ENCODE peak calls at places on chromosomes 11 and 22, in four cellular contexts. Q is SK-N-SH, R is K562, V is WTC11. B is an unnamed sample.
A peak's percentile ranks its signal among the peaks of the same experiment; 100 is the strongest.

GRCh38 chr22:39317084-39317755 is 2.2 kb downstream of the RPL3 start:
- DNase-seq in Q (no peak), R (no peak), V (no peak), B (no peak)

GRCh38 chr11:114054830-114055229 is 4.7 kb upstream of the ZBTB16 start:
- DNase-seq in Q (peak; percentile 53), R (no peak), V (no peak), B (no peak)

GRCh38 chr22:44638966-44639739 is 62.9 kb upstream of the PRR5 start:
- DNase-seq in Q (peak; percentile 65), R (no peak), V (no peak), B (no peak)

GRCh38 chr11:100691886-100692285 is 4.8 kb downstream of the ARHGAP42 start:
- DNase-seq in Q (no peak), R (no peak), V (no peak), B (no peak)

GRCh38 chr11:129230006-129230405 is 37.9 kb upstream of the ARHGAP32 start:
- DNase-seq in Q (no peak), R (no peak), V (no peak), B (no peak)

GRCh38 chr22:27836181-27836580 is 34.6 kb upstream of the MN1 start:
- DNase-seq in Q (no peak), R (peak; percentile 16), V (no peak), B (no peak)

GRCh38 chr22:23274146-23274526 is 93.8 kb downstream of the BCR start:
- DNase-seq in Q (no peak), R (peak; percentile 17), V (no peak), B (no peak)

GRCh38 chr11:1125803-1126202 is 31.9 kb upstream of the MUC5AC start:
- DNase-seq in Q (no peak), R (no peak), V (no peak), B (no peak)

GRCh38 chr22:19085233-19086043 is 36.8 kb downstream of the DGCR2 start:
- DNase-seq in Q (peak; percentile 69), R (peak; percentile 71), V (no peak), B (no peak)

GRCh38 chr11:15107730-15108515 is 6.8 kb upstream of the INSC start:
- DNase-seq in Q (no peak), R (no peak), V (no peak), B (no peak)

GRCh38 chr22:49209452-49210195 is 618.0 kb downstream of the BRD1 start:
- DNase-seq in Q (peak; percentile 54), R (no peak), V (peak; percentile 13), B (peak; percentile 31)

GRCh38 chr11:117814204-117814765 is 10.3 kb downstream of the FXYD2 start:
- DNase-seq in Q (no peak), R (no peak), V (no peak), B (no peak)

GRCh38 chr11:113256431-113257227 is 57.8 kb upstream of the TTC12 start:
- DNase-seq in Q (no peak), R (no peak), V (no peak), B (no peak)

GRCh38 chr11:110373061-110373702 is 56.6 kb upstream of the FDX1 start:
- DNase-seq in Q (no peak), R (no peak), V (no peak), B (no peak)

GRCh38 chr11:28144808-28145207 is 36.6 kb downstream of the METTL15 start:
- DNase-seq in Q (no peak), R (no peak), V (no peak), B (no peak)

GRCh38 chr11:27046956-27047355 is 6.3 kb downstream of the BBOX1 start:
- DNase-seq in Q (no peak), R (no peak), V (no peak), B (no peak)

GRCh38 chr22:22210375-22210774 is 34.2 kb upstream of the VPREB1 start:
- DNase-seq in Q (no peak), R (no peak), V (no peak), B (no peak)

GRCh38 chr11:78807351-78807750 is 232.7 kb upstream of the NARS2 start:
- DNase-seq in Q (no peak), R (no peak), V (no peak), B (no peak)

GRCh38 chr11:40816976-40817375 is 642.5 kb downstream of the LRRC4C start:
- DNase-seq in Q (no peak), R (no peak), V (no peak), B (no peak)

GRCh38 chr11:24161587-24161986 is 335.3 kb upstream of the LUZP2 start:
- DNase-seq in Q (no peak), R (no peak), V (no peak), B (no peak)

GRCh38 chr11:132022718-132023117 is 652.3 kb downstream of the NTM start:
- DNase-seq in Q (no peak), R (no peak), V (no peak), B (no peak)

GRCh38 chr11:36703055-36703404 is 105.0 kb upstream of the RAG2 start:
- DNase-seq in Q (no peak), R (no peak), V (no peak), B (no peak)

GRCh38 chr11:122100222-122101080 is 15.6 kb downstream of the BLID start:
- DNase-seq in Q (peak; percentile 36), R (no peak), V (peak; percentile 54), B (no peak)

GRCh38 chr22:19853879-19854777 is 546 bp downstream of the GNB1L start:
- DNase-seq in Q (no peak), R (peak; percentile 44), V (peak; percentile 22), B (no peak)

GRCh38 chr11:94134651-94135512 is 6.2 kb downstream of the PANX1 start:
- DNase-seq in Q (no peak), R (peak; percentile 76), V (no peak), B (no peak)

GRCh38 chr11:60119708-60120107 is 31.2 kb downstream of the MS4A2 start:
- DNase-seq in Q (no peak), R (no peak), V (no peak), B (no peak)

GRCh38 chr11:85661972-85662664 is 2.8 kb downstream of the CREBZF start:
- DNase-seq in Q (no peak), R (peak; percentile 32), V (no peak), B (no peak)
- TF ChIP-seq TEAD4 in Q (no peak), R (no peak), V (no peak), B (no peak)

GRCh38 chr11:6129011-6129410 is 21.5 kb downstream of the OR56B4 start:
- DNase-seq in Q (no peak), R (no peak), V (no peak), B (no peak)
- TF ChIP-seq TEAD4 in Q (no peak), R (no peak), V (no peak), B (no peak)

DNA sequence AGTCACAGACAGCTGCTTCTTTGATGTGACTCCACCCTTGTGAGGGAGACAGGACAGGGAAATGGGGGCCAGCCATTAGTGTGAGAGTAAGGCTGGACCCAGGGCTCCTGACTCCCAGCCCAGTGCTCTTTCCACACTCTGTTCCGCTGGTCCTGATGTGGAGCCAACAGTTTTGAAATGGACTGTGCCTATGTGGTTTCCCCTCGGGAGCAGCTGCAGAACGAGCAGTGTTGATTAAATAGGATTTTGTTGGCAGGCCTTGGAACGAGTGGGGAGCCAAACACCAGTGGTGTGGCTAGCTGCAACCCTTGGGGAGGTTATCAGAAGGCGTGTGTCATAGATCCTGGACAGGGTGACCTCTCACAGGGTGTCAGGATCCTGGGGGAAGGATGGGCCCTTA is 66.5 kb upstream of the AMPD3 start:
- DNase-seq in Q (no peak), R (no peak), V (no peak), B (no peak)
- TF ChIP-seq TEAD4 in Q (no peak), R (no peak), V (no peak), B (no peak)

GRCh38 chr11:68841718-68842426 is at the start of gene CPT1A:
- DNase-seq in Q (peak; percentile 94), R (peak; percentile 78), V (peak; percentile 68), B (peak; percentile 78)
- TF ChIP-seq TEAD4 in Q (no peak), R (no peak), V (no peak), B (no peak)

GRCh38 chr11:2443881-2444300 is 423 bp downstream of the TRPM5 start:
- DNase-seq in Q (no peak), R (no peak), V (no peak), B (no peak)

GRCh38 chr11:2440646-2441045 is 3.7 kb downstream of the TRPM5 start:
- DNase-seq in Q (no peak), R (no peak), V (no peak), B (no peak)

GRCh38 chr11:2443406-2443805 is 908 bp downstream of the TRPM5 start:
- DNase-seq in Q (no peak), R (no peak), V (no peak), B (no peak)

GRCh38 chr11:2441171-2441570 is 3.1 kb downstream of the TRPM5 start:
- DNase-seq in Q (no peak), R (no peak), V (no peak), B (no peak)

GRCh38 chr11:2442554-2442953 is 1.8 kb downstream of the TRPM5 start:
- DNase-seq in Q (no peak), R (no peak), V (no peak), B (no peak)
- TF ChIP-seq TEAD4 in Q (no peak), R (no peak), V (no peak), B (no peak)

B was measured in H1.